ENCODE peak calls at places on chromosome 5, in eight cellular contexts. W is stimulated activated CD4-positive, alpha-beta T cell treated with anti-CD3 and anti-CD28 coated beads, Interleukin-4, amount 100 ng/mL, for 24 hours; Z is CD8-positive, alpha-beta memory T cell; N is mucosa of gallbladder; Q is neural crest cell; X is Calu3; E is NCI-H1417; H is mesenteric fat pad. M is an unnamed sample.

GRCh38 chr5:65971643-65972042 is 45.3 kb downstream of the ERBIN start:
- DNase-seq in X (no peak), E (no peak), W (no peak), N (no peak), Q (no peak), Z (no peak), H (no peak), M (no peak)

GRCh38 chr5:107063511-107063910 is 607.2 kb downstream of the EFNA5 start:
- DNase-seq in N (no peak), E (no peak), W (no peak), Z (no peak), X (no peak), H (no peak), Q (no peak), M (no peak)

GRCh38 chr5:129098488-129099183 is 4.1 kb downstream of the ISOC1 start:
- DNase-seq in N (no peak), X (no peak), E (no peak), Z (no peak), W (no peak), Q (no peak), H (no peak), M (no peak)

GRCh38 chr5:179554981-179555380 is 4.6 kb downstream of the RUFY1 start:
- DNase-seq in H (no peak), X (no peak), E (no peak), Q (no peak), W (no peak), N (no peak), Z (no peak), M (no peak)

GRCh38 chr5:116084231-116084630 is 594 bp upstream of the COMMD10 start:
- DNase-seq in Q (no peak), E (peak; percentile 40), W (peak; percentile 33), H (no peak), X (peak; percentile 44), N (no peak), Z (peak; percentile 20), M (no peak)

GRCh38 chr5:102762095-102762534 is 7.0 kb downstream of the PAM start:
- DNase-seq in Z (no peak), H (no peak), Q (no peak), N (no peak), X (no peak), W (peak; percentile 27), E (peak; percentile 23), M (no peak)

GRCh38 chr5:142445266-142445665 is 120.4 kb upstream of the SPRY4 start:
- DNase-seq in X (no peak), E (no peak), N (no peak), Q (no peak), W (no peak), H (no peak), Z (no peak), M (no peak)

GRCh38 chr5:127609016-127609415 is 39.9 kb upstream of the CTXN3 start:
- DNase-seq in Q (no peak), H (no peak), Z (no peak), E (no peak), N (no peak), W (no peak), X (no peak), M (no peak)

GRCh38 chr5:158970569-158971014 is 129.1 kb downstream of the EBF1 start:
- DNase-seq in N (no peak), Q (no peak), Z (no peak), X (no peak), W (no peak), E (peak; percentile 20), H (no peak), M (no peak)

GRCh38 chr5:169694221-169694620 is 57.1 kb downstream of the DOCK2 start:
- DNase-seq in Z (no peak), E (no peak), H (no peak), W (no peak), X (no peak), Q (no peak), N (no peak), M (no peak)

GRCh38 chr5:56307714-56308346 is 74.7 kb upstream of the ANKRD55 start:
- DNase-seq in W (no peak), Z (no peak), H (no peak), Q (no peak), X (no peak), E (no peak), N (peak; percentile 38), M (no peak)

GRCh38 chr5:62093981-62094380 is 212.0 kb upstream of the KIF2A start:
- DNase-seq in N (peak; percentile 18), Z (no peak), X (peak; percentile 44), H (no peak), W (no peak), E (peak; percentile 97), Q (peak; percentile 40), M (no peak)

GRCh38 chr5:90092734-90093133 is 316.8 kb downstream of the CETN3 start:
- DNase-seq in H (no peak), X (no peak), Z (no peak), W (no peak), N (no peak), E (no peak), Q (no peak), M (no peak)